ENCODE peak calls at places on chromosomes 16 and 17, in six cellular contexts. O is activated naive CD4-positive, alpha-beta T cell; E is K562; L is GM10248; K is effector memory CD8-positive, alpha-beta T cell; C is endothelial cell. P is an unnamed sample.

GRCh38 chr17:65198653-65199382 is 61.6 kb downstream of the RGS9 start:
- DNase-seq in O (no peak), E (peak), L (peak), K (peak), C (no peak), P (peak)

GRCh38 chr17:17810374-17811248 is 26.2 kb downstream of the SREBF1 start:
- DNase-seq in O (no peak), E (no peak), L (no peak), K (no peak), C (peak), P (peak)

GRCh38 chr16:85169333-85170065 is 57.2 kb upstream of the CIBAR2 start:
- DNase-seq in O (no peak), E (peak), L (no peak), K (no peak), C (no peak), P (no peak)

GRCh38 chr17:60416368-60416925 is 5.8 kb upstream of the CHCT1 start:
- DNase-seq in O (no peak), E (no peak), L (no peak), K (no peak), C (no peak), P (no peak)

GRCh38 chr16:21314339-21314738 is 36.2 kb upstream of the CRYM start:
- DNase-seq in O (no peak), E (no peak), L (no peak), K (no peak), C (no peak), P (no peak)

GRCh38 chr17:74512624-74513084 is 18.6 kb downstream of the CD300LB start:
- DNase-seq in O (no peak), E (no peak), L (peak), K (no peak), C (no peak), P (no peak)

GRCh38 chr17:44400226-44400847 is 10.9 kb upstream of the ITGA2B start:
- DNase-seq in O (no peak), E (peak), L (no peak), K (no peak), C (no peak), P (no peak)

GRCh38 chr17:142876-143784 is 5.8 kb downstream of the SCGB1C2 start:
- DNase-seq in O (no peak), E (no peak), L (no peak), K (no peak), C (peak), P (peak)

GRCh38 chr16:70512456-70512855 is 10.9 kb downstream of the COG4 start:
- DNase-seq in O (no peak), E (no peak), L (no peak), K (no peak), C (no peak), P (no peak)

GRCh38 chr16:17375388-17376304 is 95.1 kb downstream of the XYLT1 start:
- DNase-seq in O (no peak), E (no peak), L (no peak), K (no peak), C (no peak), P (no peak)

GRCh38 chr17:27452828-27453227 is 3.4 kb upstream of the KSR1 start:
- DNase-seq in O (no peak), E (no peak), L (no peak), K (no peak), C (no peak), P (no peak)

GRCh38 chr17:50833396-50834125 is 1.8 kb upstream of the WFIKKN2 start:
- DNase-seq in O (no peak), E (no peak), L (no peak), K (no peak), C (no peak), P (no peak)

GRCh38 chr17:14118951-14119350 is 49.6 kb downstream of the COX10 start:
- DNase-seq in O (no peak), E (no peak), L (peak), K (no peak), C (no peak), P (no peak)

GRCh38 chr16:19184823-19185509 is 16.9 kb downstream of the SYT17 start:
- DNase-seq in O (no peak), E (no peak), L (no peak), K (no peak), C (no peak), P (no peak)

GRCh38 chr17:71460943-71461342 is 659.9 kb upstream of the SOX9 start:
- DNase-seq in O (no peak), E (no peak), L (no peak), K (no peak), C (peak), P (peak)

GRCh38 chr17:49013311-49014205 is 16.4 kb downstream of the IGF2BP1 start:
- DNase-seq in O (no peak), E (peak), L (no peak), K (no peak), C (peak), P (no peak)

GRCh38 chr17:50565559-50566350 is 5.2 kb downstream of the CACNA1G start:
- DNase-seq in O (no peak), E (no peak), L (no peak), K (no peak), C (no peak), P (no peak)

GRCh38 chr17:67520282-67520906 is 143.3 kb downstream of the PITPNC1 start:
- DNase-seq in O (no peak), E (no peak), L (no peak), K (no peak), C (no peak), P (peak)

GRCh38 chr17:41539071-41539492 is 11.0 kb upstream of the KRT19 start:
- DNase-seq in O (no peak), E (no peak), L (no peak), K (no peak), C (no peak), P (no peak)

GRCh38 chr16:27698266-27698665 is 148.3 kb downstream of the KATNIP start:
- DNase-seq in O (no peak), E (peak), L (no peak), K (no peak), C (peak), P (no peak)

GRCh38 chr17:34569591-34569990 is 9.8 kb upstream of the TMEM132E start:
- DNase-seq in O (no peak), E (no peak), L (no peak), K (no peak), C (no peak), P (no peak)

GRCh38 chr16:84038491-84038890 is 4.1 kb downstream of the SLC38A8 start:
- DNase-seq in O (no peak), E (no peak), L (no peak), K (no peak), C (no peak), P (no peak)

GRCh38 chr17:14331982-14332298 is 31.1 kb downstream of the HS3ST3B1 start:
- DNase-seq in O (no peak), E (no peak), L (no peak), K (no peak), C (no peak), P (no peak)

GRCh38 chr17:76824103-76824502 is 44.1 kb upstream of the MGAT5B start:
- DNase-seq in O (no peak), E (no peak), L (peak), K (no peak), C (no peak), P (no peak)

GRCh38 chr17:2435181-2435741 is 34.4 kb upstream of the MNT start:
- DNase-seq in O (no peak), E (no peak), L (no peak), K (no peak), C (no peak), P (no peak)

GRCh38 chr17:34207572-34207971 is 47.5 kb upstream of the CCL2 start:
- DNase-seq in O (no peak), E (no peak), L (no peak), K (no peak), C (no peak), P (no peak)

GRCh38 chr16:2468142-2468724 is 2.9 kb upstream of the NTN3 start:
- DNase-seq in O (no peak), E (no peak), L (peak), K (no peak), C (no peak), P (no peak)

GRCh38 chr17:50853015-50853615 is 13.0 kb downstream of the TOB1 start:
- DNase-seq in O (no peak), E (no peak), L (no peak), K (no peak), C (no peak), P (no peak)